ENCODE peak calls at places on chromosome 21, in four cellular contexts. A, W, V and O are unnamed samples.

GRCh38 chr21:34912022-34912933 is 136.8 kb downstream of the RUNX1 start:
- DNase-seq in A (no peak), V (no peak), W (no peak), O (no peak)

GRCh38 chr21:15061747-15062146 is 3.1 kb downstream of the NRIP1 start:
- DNase-seq in W (no peak), A (no peak), V (no peak), O (no peak)

GRCh38 chr21:35257413-35257812 is 208.3 kb upstream of the RUNX1 start:
- DNase-seq in A (no peak), V (peak; percentile 97), W (peak; percentile 68), O (no peak)

GRCh38 chr21:35838987-35839763 is 221.2 kb downstream of the SETD4 start:
- DNase-seq in A (no peak), V (no peak), W (no peak), O (no peak)

GRCh38 chr21:18987515-18988026 is 584.0 kb upstream of the TMPRSS15 start:
- DNase-seq in A (peak; percentile 30), V (no peak), W (no peak), O (no peak)

GRCh38 chr21:17598437-17598836 is 14.3 kb downstream of the BTG3 start:
- DNase-seq in V (no peak), W (no peak), A (no peak), O (no peak)

GRCh38 chr21:29405503-29406122 is 106.9 kb downstream of the BACH1 start:
- DNase-seq in W (no peak), A (no peak), V (no peak), O (no peak)

GRCh38 chr21:37532868-37533780 is 166.6 kb downstream of the DYRK1A start:
- DNase-seq in V (peak; percentile 29), W (no peak), A (no peak), O (peak; percentile 65)

GRCh38 chr21:28636988-28637691 is 355.5 kb downstream of the LTN1 start:
- DNase-seq in A (no peak), V (peak; percentile 79), W (no peak), O (peak; percentile 69)

GRCh38 chr21:27339902-27340301 is 373.0 kb upstream of the ADAMTS5 start:
- DNase-seq in W (no peak), A (no peak), V (peak; percentile 94), O (no peak)

GRCh38 chr21:34807146-34807880 is 138.5 kb downstream of the CLIC6 start:
- DNase-seq in A (no peak), V (peak; percentile 94), W (no peak), O (peak; percentile 87)

GRCh38 chr21:17612023-17612564 is 607 bp downstream of the BTG3 start:
- DNase-seq in V (peak; percentile 40), A (peak; percentile 31), W (peak; percentile 32), O (peak; percentile 32)

GRCh38 chr21:17819878-17820232 is 699 bp upstream of the C21orf91 start:
- DNase-seq in A (no peak), V (no peak), W (no peak), O (peak; percentile 86)

GRCh38 chr21:17537299-17537698 is 24.5 kb downstream of the CXADR start:
- DNase-seq in V (peak; percentile 15), A (no peak), W (no peak), O (no peak)

GRCh38 chr21:28871388-28872015 is 121.2 kb downstream of the LTN1 start:
- DNase-seq in W (no peak), V (no peak), A (no peak), O (no peak)

GRCh38 chr21:34639882-34640788 is 25.2 kb upstream of the RCAN1 start:
- DNase-seq in A (no peak), V (peak; percentile 22), W (no peak), O (peak; percentile 65)

GRCh38 chr21:34813266-34813886 is 144.6 kb downstream of the CLIC6 start:
- DNase-seq in V (peak; percentile 86), A (no peak), W (no peak), O (no peak)

GRCh38 chr21:34930971-34931370 is 118.1 kb downstream of the RUNX1 start:
- DNase-seq in V (no peak), W (no peak), A (no peak), O (no peak)

GRCh38 chr21:35696644-35697043 is 363.7 kb downstream of the SETD4 start:
- DNase-seq in A (no peak), V (no peak), W (no peak), O (no peak)

GRCh38 chr21:37568415-37568814 is 201.8 kb downstream of the DYRK1A start:
- DNase-seq in A (no peak), V (no peak), W (no peak), O (no peak)

GRCh38 chr21:29025328-29025713 is 853 bp downstream of the USP16 start:
- DNase-seq in V (no peak), W (no peak), A (no peak), O (peak; percentile 29)

GRCh38 chr21:36129219-36129618 is 5.7 kb upstream of the CBR3 start:
- DNase-seq in A (no peak), W (no peak), V (no peak), O (no peak)

GRCh38 chr21:30348506-30348905 is at the start of gene KRTAP23-1:
- DNase-seq in V (no peak), A (no peak), W (no peak), O (no peak)

GRCh38 chr21:35323947-35324346 is 274.8 kb upstream of the RUNX1 start:
- DNase-seq in W (peak; percentile 36), V (peak; percentile 77), A (no peak), O (no peak)

GRCh38 chr21:35476616-35477395 is 427.7 kb upstream of the RUNX1 start:
- DNase-seq in V (peak; percentile 65), W (no peak), A (no peak), O (no peak)

GRCh38 chr21:18424250-18424649 is 20.7 kb upstream of the TMPRSS15 start:
- DNase-seq in W (no peak), A (no peak), V (no peak), O (no peak)

GRCh38 chr21:20698585-20698984 is 299.6 kb upstream of the NCAM2 start:
- DNase-seq in V (no peak), W (no peak), A (peak; percentile 47), O (no peak)

GRCh38 chr21:15943009-15943666 is 213.4 kb downstream of the USP25 start:
- DNase-seq in V (peak; percentile 10), W (no peak), A (no peak), O (no peak)

GRCh38 chr21:17372200-17372599 is 140.6 kb upstream of the CXADR start:
- DNase-seq in W (no peak), A (no peak), V (no peak), O (no peak)

GRCh38 chr21:35974801-35975200 is 85.5 kb downstream of the SETD4 start:
- DNase-seq in W (no peak), A (no peak), V (peak; percentile 22), O (no peak)

GRCh38 chr21:33412832-33413519 is 9.8 kb downstream of the IFNGR2 start:
- DNase-seq in W (no peak), V (no peak), A (peak; percentile 41), O (peak; percentile 19)

GRCh38 chr21:18622383-18622782 is 218.8 kb upstream of the TMPRSS15 start:
- DNase-seq in V (no peak), W (no peak), A (no peak), O (no peak)

GRCh38 chr21:28445081-28445830 is 547.4 kb downstream of the LTN1 start:
- DNase-seq in A (no peak), W (no peak), V (peak; percentile 76), O (no peak)

GRCh38 chr21:28337319-28337718 is 655.4 kb downstream of the LTN1 start:
- DNase-seq in W (no peak), A (no peak), V (peak; percentile 86), O (no peak)

GRCh38 chr21:45886610-45887026 is 95.0 kb upstream of the COL6A1 start:
- DNase-seq in W (no peak), A (no peak), V (no peak), O (peak; percentile 64)
- TF ChIP-seq CTCF in W (no peak), A (no peak), V (no peak), O (no peak)

GRCh38 chr21:41722052-41723018 is 44.5 kb downstream of the RIPK4 start:
- DNase-seq in W (no peak), A (no peak), V (no peak), O (no peak)
- TF ChIP-seq CTCF in W (no peak), A (no peak), V (no peak), O (no peak)

GRCh38 chr21:42669069-42669468 is 15.6 kb downstream of the PDE9A start:
- DNase-seq in V (no peak), A (peak; percentile 67), W (no peak), O (no peak)
- TF ChIP-seq CTCF in V (no peak), A (peak; percentile 56), W (no peak), O (no peak)

GRCh38 chr21:22438428-22439086 is 1440.3 kb downstream of the NCAM2 start:
- DNase-seq in A (no peak), V (no peak), W (no peak), O (no peak)
- TF ChIP-seq CTCF in A (no peak), V (no peak), W (no peak), O (no peak)

DNA sequence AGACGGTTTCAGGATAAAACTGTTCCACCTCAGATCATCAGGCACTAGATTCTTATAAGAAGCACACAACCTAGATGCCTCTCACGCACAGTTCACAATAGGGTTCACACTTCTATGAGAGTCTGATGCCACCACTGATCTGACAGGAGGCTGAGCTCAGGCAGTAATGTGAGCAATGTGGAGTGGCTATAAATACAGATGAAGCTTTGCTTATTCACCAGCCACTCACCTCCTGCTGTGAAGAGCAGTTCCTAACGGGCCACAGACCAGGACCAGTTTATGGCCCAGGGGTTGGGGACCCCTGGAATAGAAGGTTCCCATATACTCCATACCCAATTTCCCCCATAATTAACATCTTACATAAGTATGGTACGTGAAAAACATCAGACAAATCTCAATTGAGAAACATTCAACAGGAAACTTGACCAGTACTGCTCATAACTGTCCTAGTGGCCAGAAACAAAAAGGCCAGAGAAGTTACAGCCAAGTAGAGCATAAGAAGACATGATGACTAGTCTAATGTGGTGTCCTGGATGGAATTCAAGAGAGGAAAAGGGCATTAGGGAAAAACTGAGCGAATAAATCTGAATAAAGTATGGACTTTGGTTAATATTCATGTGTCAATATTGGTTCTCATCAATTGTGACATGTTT is 24.7 kb upstream of the IGSF5 start:
- DNase-seq in A (no peak), V (no peak), W (no peak), O (no peak)
- TF ChIP-seq CTCF in A (peak; percentile 32), V (no peak), W (no peak), O (no peak)

GRCh38 chr21:38806153-38806941 is 618 bp downstream of the ETS2 start:
- DNase-seq in W (peak; percentile 50), V (no peak), A (no peak), O (peak; percentile 64)
- TF ChIP-seq CTCF in W (peak; percentile 12), V (no peak), A (peak; percentile 44), O (peak; percentile 16)

GRCh38 chr21:41141031-41141457 is 26.9 kb upstream of the BACE2 start:
- DNase-seq in V (no peak), A (no peak), W (no peak), O (no peak)
- TF ChIP-seq CTCF in V (no peak), A (no peak), W (no peak), O (no peak)

GRCh38 chr21:31886896-31887595 is 14.2 kb downstream of the HUNK start:
- DNase-seq in W (no peak), A (no peak), V (peak; percentile 37), O (no peak)
- TF ChIP-seq CTCF in W (no peak), A (no peak), V (no peak), O (no peak)

GRCh38 chr21:31991356-31992331 is 118.8 kb downstream of the HUNK start:
- DNase-seq in W (no peak), V (no peak), A (peak; percentile 61), O (no peak)
- TF ChIP-seq CTCF in W (no peak), V (no peak), A (peak; percentile 69), O (no peak)